ENCODE peak calls at places on chromosome 15, in eight cellular contexts. C is naive thymus-derived CD4-positive, alpha-beta T cell; Y is cardiac muscle cell; B is body of pancreas; J is stomach; P is GM23248; X is tibial nerve; Q is H1. S is an unnamed sample. For H3K4me1 and H3K9me3, the result is how much of the 10 kb centered on the place peaks cover.

GRCh38 chr15:99504823-99505551 is 60.8 kb upstream of the MEF2A start:
- DNase-seq in Y (peak), B (no peak), J (no peak), X (no peak), C (no peak), P (peak), Q (no peak), S (no peak)

GRCh38 chr15:91338763-91339162 is 238.7 kb downstream of the SV2B start:
- DNase-seq in Y (peak), J (no peak), Q (peak), X (no peak), P (peak), B (no peak), C (no peak), S (no peak)

GRCh38 chr15:43293402-43293801 is 26.7 kb upstream of the TGM5 start:
- DNase-seq in C (no peak), X (no peak), Q (peak), Y (no peak), P (peak), B (peak), J (no peak), S (peak)

GRCh38 chr15:39746176-39746575 is 36.5 kb downstream of the FSIP1 start:
- DNase-seq in C (no peak), B (no peak), J (no peak), P (peak), Q (no peak), X (no peak), Y (peak), S (no peak)

GRCh38 chr15:58432421-58432820 is 630 bp downstream of the LIPC start:
- DNase-seq in J (no peak), B (no peak), P (peak), Q (no peak), C (no peak), X (no peak), Y (peak), S (no peak)

GRCh38 chr15:91307561-91307960 is 207.5 kb downstream of the SV2B start:
- DNase-seq in Y (no peak), Q (no peak), X (no peak), C (no peak), P (no peak), J (no peak), B (no peak), S (no peak)

GRCh38 chr15:91529534-91529933 is 324.0 kb upstream of the SLCO3A1 start:
- DNase-seq in Q (no peak), P (no peak), J (no peak), Y (no peak), C (no peak), B (no peak), X (no peak), S (no peak)

GRCh38 chr15:62554164-62554563 is 389.1 kb upstream of the C2CD4B start:
- DNase-seq in Q (no peak), J (no peak), C (no peak), P (no peak), B (no peak), Y (no peak), X (no peak), S (no peak)

GRCh38 chr15:43516185-43516584 is 1.2 kb upstream of the MAP1A start:
- DNase-seq in C (no peak), Q (no peak), Y (peak), P (peak), B (peak), J (no peak), X (no peak), S (no peak)

GRCh38 chr15:42808921-42809320 is 72.0 kb upstream of the CDAN1 start:
- DNase-seq in P (no peak), Y (no peak), X (no peak), Q (no peak), J (no peak), B (no peak), C (no peak), S (no peak)

GRCh38 chr15:90762109-90762508 is 45.0 kb downstream of the BLM start:
- DNase-seq in Y (peak), X (peak), J (peak), Q (no peak), P (peak), C (no peak), B (peak), S (no peak)

GRCh38 chr15:64865998-64866520 is 24.3 kb downstream of the PLEKHO2 start:
- DNase-seq in X (no peak), P (peak), Q (no peak), Y (peak), C (no peak), B (no peak), J (no peak), S (no peak)

GRCh38 chr15:81516461-81516860 is 142.4 kb upstream of the TMC3 start:
- DNase-seq in J (no peak), X (no peak), P (peak), Y (peak), B (no peak), Q (no peak), C (no peak), S (no peak)

GRCh38 chr15:35705885-35706590 is 160.1 kb upstream of the DPH6 start:
- DNase-seq in C (no peak), Q (no peak), P (peak), B (peak), J (peak), X (no peak), Y (no peak), S (no peak)

GRCh38 chr15:83378921-83379561 is 68.1 kb upstream of the SH3GL3 start:
- DNase-seq in Y (peak), B (no peak), J (no peak), C (no peak), X (no peak), P (no peak), Q (peak), S (no peak)

GRCh38 chr15:65376767-65377104 is 1.1 kb downstream of the IGDCC3 start:
- DNase-seq in J (no peak), Q (no peak), C (no peak), X (no peak), Y (peak), P (peak), B (no peak), S (peak)

GRCh38 chr15:67775265-67775664 is 50.0 kb upstream of the SKOR1 start:
- DNase-seq in P (no peak), Q (no peak), X (no peak), B (no peak), J (no peak), Y (no peak), C (no peak), S (no peak)
- H3K4me1 ChIP-seq in P (under half), Q (under half), X (under half), B (under half), J (under half), Y (under half), C (under half), S (under half)

DNA sequence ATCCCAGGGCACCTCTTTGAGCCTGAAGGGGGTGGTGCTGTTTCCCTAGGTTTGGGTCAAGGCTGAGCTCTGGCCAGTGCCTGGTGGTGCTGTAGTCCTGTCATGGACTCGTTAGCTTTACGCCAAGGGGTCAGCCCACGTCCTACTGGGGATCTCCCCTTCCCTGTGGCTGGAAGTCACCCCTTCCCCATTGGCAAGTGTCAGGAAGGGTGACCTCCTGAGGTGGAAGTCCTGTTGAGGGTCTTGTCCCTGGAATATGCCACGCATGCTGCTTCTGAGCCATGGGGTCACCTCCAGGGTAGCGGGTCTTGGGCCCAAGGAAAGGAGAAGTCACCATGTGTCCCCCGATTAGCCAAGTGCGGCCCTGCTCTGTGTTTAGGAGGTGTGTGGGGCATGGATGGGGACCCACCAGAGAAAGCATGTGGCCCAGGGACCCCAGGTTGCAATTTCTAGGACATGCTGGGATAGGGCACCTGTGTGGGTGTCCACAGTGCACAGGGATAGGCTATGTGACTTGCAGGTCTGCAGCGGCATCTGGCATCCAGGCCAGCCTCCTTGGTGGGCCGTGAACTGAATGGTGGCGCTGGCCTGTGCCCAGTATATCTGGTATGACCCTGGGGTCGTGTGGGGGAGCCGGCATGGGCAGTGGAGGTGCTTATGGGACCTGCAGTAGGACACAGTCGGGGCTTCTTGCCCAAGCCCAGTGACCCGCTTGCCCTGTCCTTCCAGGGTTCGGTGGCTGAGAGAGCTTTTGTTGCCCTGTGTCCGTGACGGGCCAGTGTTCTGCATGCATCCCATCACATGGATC is 226.7 kb downstream of the SNRPN start:
- DNase-seq in J (peak), C (no peak), X (no peak), B (peak), P (no peak), Q (no peak), Y (no peak), S (peak)
- H3K9me3 ChIP-seq in J (half or more), C (under half), X (under half), B (under half), P (under half), Q (half or more), Y (under half), S (under half)

DNA sequence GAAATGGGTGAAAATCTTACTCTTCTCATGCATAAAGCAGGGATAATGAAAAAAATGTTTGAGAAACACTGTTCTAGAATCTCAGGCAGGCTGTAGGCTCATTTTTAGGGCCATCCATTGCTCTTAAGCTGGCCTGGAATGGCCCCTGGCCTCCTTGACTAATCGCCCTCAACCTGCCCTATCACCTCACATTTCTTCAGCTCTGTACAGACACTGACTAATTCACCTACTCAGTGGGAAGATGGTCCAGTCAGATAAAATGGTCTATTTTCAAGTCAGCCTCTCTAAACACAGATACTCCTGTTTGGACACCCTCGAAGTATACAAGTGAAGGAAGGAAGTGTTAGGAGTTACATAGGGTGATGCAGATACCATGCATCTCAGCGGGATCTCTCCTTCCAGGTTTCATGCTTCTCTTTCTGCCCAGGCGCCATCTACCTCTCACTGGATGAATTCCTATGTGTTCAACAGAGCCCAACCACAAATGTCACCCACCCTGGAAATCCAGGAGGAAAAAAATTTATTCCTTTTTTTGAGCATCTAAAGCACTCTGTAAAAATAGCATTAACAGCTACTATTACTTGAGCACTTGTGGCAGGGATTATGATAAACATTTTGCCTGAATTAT is 12.1 kb downstream of the FMN1 start:
- DNase-seq in P (no peak), C (no peak), Q (no peak), X (no peak), J (no peak), B (no peak), Y (no peak), S (no peak)
- H3K4me1 ChIP-seq in P (under half), C (under half), Q (under half), X (under half), J (under half), B (under half), Y (under half), S (under half)

GRCh38 chr15:79918278-79918677 is 21.5 kb upstream of the MTHFS start:
- DNase-seq in J (no peak), X (no peak), Q (peak), P (no peak), B (no peak), Y (no peak), C (no peak), S (no peak)

GRCh38 chr15:79919090-79919748 is 22.4 kb upstream of the MTHFS start:
- DNase-seq in Y (no peak), X (no peak), J (no peak), Q (peak), C (no peak), P (no peak), B (no peak), S (no peak)

GRCh38 chr15:79919749-79920511 is 23.1 kb upstream of the MTHFS start:
- DNase-seq in J (no peak), P (no peak), C (no peak), Q (no peak), Y (no peak), X (no peak), B (no peak), S (no peak)

GRCh38 chr15:79916424-79916823 is 19.6 kb upstream of the MTHFS start:
- DNase-seq in C (no peak), X (no peak), Y (no peak), B (no peak), P (no peak), Q (no peak), J (no peak), S (no peak)

GRCh38 chr15:79914728-79915127 is 17.9 kb upstream of the MTHFS start:
- DNase-seq in B (no peak), X (no peak), Q (no peak), C (no peak), Y (no peak), P (no peak), J (no peak), S (no peak)
- H3K9me3 ChIP-seq in B (under half), X (under half), Q (under half), C (under half), Y (under half), P (under half), J (under half), S (under half)

GRCh38 chr15:60372756-60373155 is 25.0 kb downstream of the ANXA2 start:
- DNase-seq in C (no peak), Y (no peak), Q (no peak), P (peak), X (no peak), J (no peak), B (no peak), S (no peak)
- H3K4me1 ChIP-seq in C (under half), Y (under half), Q (under half), P (half or more), X (half or more), J (half or more), B (half or more), S (half or more)

GRCh38 chr15:25089577-25089976 is 134.8 kb downstream of the SNRPN start:
- DNase-seq in C (no peak), Y (no peak), B (no peak), J (no peak), X (no peak), P (no peak), Q (no peak), S (no peak)
- H3K9me3 ChIP-seq in C (half or more), Y (under half), B (under half), J (half or more), X (under half), P (under half), Q (under half), S (under half)

DNA sequence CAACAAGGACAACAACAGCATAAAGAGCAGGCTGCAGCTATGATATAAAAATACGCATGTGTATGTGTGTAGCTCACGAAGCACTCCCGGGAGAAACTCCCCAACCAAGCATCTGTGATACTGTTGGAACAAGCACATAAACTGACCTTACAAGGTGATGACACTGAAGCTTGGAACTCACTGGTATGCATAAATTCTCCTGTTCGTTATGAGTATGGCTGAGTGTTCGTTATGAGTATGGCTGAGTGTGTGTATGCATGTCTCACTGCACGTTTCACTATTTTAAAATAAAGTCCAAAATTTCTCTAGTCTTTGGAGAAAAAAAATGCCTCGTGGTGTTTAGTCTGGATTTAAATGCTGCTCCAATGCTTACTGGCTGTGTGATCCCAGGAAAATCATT is 256.8 kb downstream of the RORA start:
- DNase-seq in Q (no peak), B (no peak), P (peak), X (no peak), Y (peak), J (no peak), C (no peak), S (no peak)
- H3K4me1 ChIP-seq in Q (under half), B (under half), P (half or more), X (under half), Y (under half), J (under half), C (under half), S (under half)

DNA sequence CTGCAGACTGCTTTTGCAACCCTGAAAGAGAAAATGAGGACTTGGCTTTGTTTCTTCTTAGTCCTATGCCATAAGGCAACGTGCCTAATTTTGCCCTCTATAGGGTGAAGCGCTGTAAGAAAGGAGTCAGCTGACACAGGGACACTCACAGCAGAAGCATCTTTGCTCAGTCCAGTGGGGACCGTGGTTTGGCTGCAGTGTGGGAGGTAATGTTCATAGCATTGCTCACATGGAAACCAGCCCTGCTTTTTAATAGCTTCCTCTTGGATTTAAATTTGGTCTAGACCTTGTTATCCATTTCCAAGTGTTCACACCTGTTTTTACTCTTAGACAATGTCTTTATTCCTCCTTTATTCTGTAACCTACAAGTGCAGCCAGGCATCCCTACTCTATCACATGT is 1032.1 kb downstream of the NTRK3 start:
- DNase-seq in P (peak), Q (no peak), J (no peak), Y (no peak), X (no peak), C (no peak), B (no peak), S (no peak)
- H3K9me3 ChIP-seq in P (under half), Q (under half), J (under half), Y (under half), X (under half), C (under half), B (under half), S (under half)

GRCh38 chr15:57215371-57215770 is 160.9 kb upstream of the CGNL1 start:
- DNase-seq in P (peak), C (no peak), X (no peak), J (no peak), Y (no peak), B (no peak), Q (no peak), S (no peak)
- H3K4me1 ChIP-seq in P (half or more), C (under half), X (half or more), J (under half), Y (under half), B (under half), Q (under half), S (under half)

DNA sequence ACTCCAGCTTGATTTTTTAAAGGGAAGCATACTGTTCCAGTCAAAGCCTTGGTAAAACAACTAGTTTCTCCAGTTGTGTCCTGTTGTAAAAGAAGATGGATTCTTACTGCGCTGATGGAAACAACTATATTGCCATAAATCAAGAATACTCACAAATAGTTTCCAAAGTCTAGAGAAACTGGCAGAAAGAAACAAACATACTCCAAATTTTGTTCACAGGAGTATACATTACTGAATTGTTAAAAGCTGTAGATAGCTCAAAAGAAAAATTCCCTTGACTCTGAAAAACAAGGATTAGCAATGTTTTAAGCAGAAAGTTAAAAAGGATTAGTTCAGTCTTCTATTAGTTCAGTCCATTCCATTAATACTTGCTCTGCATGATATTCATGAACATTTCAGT is 27.6 kb downstream of the SORD start:
- DNase-seq in Q (no peak), B (no peak), C (no peak), P (no peak), X (no peak), Y (no peak), J (no peak), S (no peak)
- H3K9me3 ChIP-seq in Q (under half), B (under half), C (under half), P (under half), X (under half), Y (under half), J (under half), S (under half)